ENCODE peak calls at places on chromosomes 11 and 22, in four cellular contexts. N, Y, R and G are unnamed samples. For H3K4me1, the result is how much of the 10 kb centered on the place peaks cover.

GRCh38 chr11:17877886-17878285 is 135.0 kb downstream of the SERGEF start:
- DNase-seq in N (no peak), Y (no peak), R (no peak), G (no peak)

GRCh38 chr11:117502285-117502856 is 174.7 kb downstream of the CEP164 start:
- DNase-seq in N (no peak), Y (no peak), R (no peak), G (no peak)

GRCh38 chr22:30038219-30038618 is 42.0 kb upstream of the HORMAD2 start:
- DNase-seq in N (peak), Y (peak), R (peak), G (no peak)

GRCh38 chr11:73414977-73415492 is 38.8 kb downstream of the RELT start:
- DNase-seq in N (no peak), Y (no peak), R (peak), G (no peak)

GRCh38 chr11:20161230-20161918 is 1.1 kb upstream of the DBX1 start:
- DNase-seq in N (peak), Y (no peak), R (peak), G (no peak)

GRCh38 chr22:29512031-29512430 is 32.0 kb downstream of the NEFH start:
- DNase-seq in N (no peak), Y (no peak), R (no peak), G (no peak)

GRCh38 chr11:69385466-69385820 is 91.5 kb downstream of the MYEOV start:
- DNase-seq in N (no peak), Y (no peak), R (no peak), G (no peak)

GRCh38 chr11:7098235-7098832 is 9.5 kb downstream of the RBMXL2 start:
- DNase-seq in N (peak), Y (no peak), R (peak), G (no peak)

GRCh38 chr11:73162196-73162740 is 20.1 kb upstream of the FCHSD2 start:
- DNase-seq in N (no peak), Y (no peak), R (no peak), G (no peak)

GRCh38 chr11:77442394-77443053 is 31.4 kb downstream of the PAK1 start:
- DNase-seq in N (no peak), Y (no peak), R (no peak), G (no peak)

GRCh38 chr11:13098067-13098466 is 89.0 kb downstream of the RASSF10 start:
- DNase-seq in N (no peak), Y (no peak), R (no peak), G (no peak)

GRCh38 chr22:19632671-19633148 is 81.6 kb upstream of the SEPTIN5 start:
- DNase-seq in N (no peak), Y (no peak), R (no peak), G (no peak)

GRCh38 chr11:45964911-45965389 is 42.5 kb downstream of the LARGE2 start:
- DNase-seq in N (peak), Y (peak), R (peak), G (peak)

GRCh38 chr11:71120346-71120963 is 131.9 kb downstream of the SHANK2 start:
- DNase-seq in N (peak), Y (peak), R (peak), G (peak)

GRCh38 chr11:117095301-117096139 is 2.7 kb downstream of the SIK3 start:
- DNase-seq in N (no peak), Y (no peak), R (peak), G (no peak)

GRCh38 chr22:37253164-37253660 is 9.1 kb upstream of the RAC2 start:
- DNase-seq in N (no peak), Y (no peak), R (peak), G (no peak)

GRCh38 chr11:71451596-71452353 is 1.2 kb upstream of the NADSYN1 start:
- DNase-seq in N (peak), Y (no peak), R (no peak), G (peak)

GRCh38 chr11:116482716-116483115 is 290.1 kb downstream of the BUD13 start:
- DNase-seq in N (peak), Y (no peak), R (no peak), G (no peak)

GRCh38 chr11:794766-795637 is 3.1 kb downstream of the SLC25A22 start:
- DNase-seq in N (no peak), Y (peak), R (no peak), G (peak)

GRCh38 chr11:128902515-128903066 is 11.4 kb downstream of the KCNJ5 start:
- DNase-seq in N (no peak), Y (no peak), R (no peak), G (no peak)

GRCh38 chr11:70799386-70799785 is 401.1 kb downstream of the CTTN start:
- DNase-seq in N (no peak), Y (no peak), R (peak), G (no peak)

GRCh38 chr11:100629671-100630070 is 57.4 kb upstream of the ARHGAP42 start:
- DNase-seq in N (no peak), Y (no peak), R (no peak), G (no peak)

GRCh38 chr11:60265373-60266214 is 14.9 kb upstream of the MS4A4A start:
- DNase-seq in N (peak), Y (no peak), R (peak), G (peak)

GRCh38 chr11:57539342-57539741 is 1.9 kb downstream of the SMTNL1 start:
- DNase-seq in N (no peak), Y (no peak), R (no peak), G (no peak)

GRCh38 chr11:96019810-96020747 is 96.2 kb upstream of the MTMR2 start:
- DNase-seq in N (no peak), Y (no peak), R (no peak), G (no peak)

GRCh38 chr11:71147331-71147730 is 105.0 kb downstream of the SHANK2 start:
- DNase-seq in N (no peak), Y (no peak), R (no peak), G (no peak)

GRCh38 chr11:110525883-110526282 is 96.1 kb downstream of the FDX1 start:
- DNase-seq in N (peak), Y (no peak), R (peak), G (no peak)

GRCh38 chr22:41687901-41688364 is 734 bp downstream of the SNU13 start:
- DNase-seq in N (peak), Y (peak), R (peak), G (no peak)

GRCh38 chr11:104120493-104121200 is 43.3 kb downstream of the PDGFD start:
- DNase-seq in N (peak), Y (no peak), R (no peak), G (no peak)

GRCh38 chr11:128910583-128910982 is 19.4 kb downstream of the KCNJ5 start:
- DNase-seq in N (no peak), Y (no peak), R (no peak), G (no peak)

GRCh38 chr22:40325315-40325714 is 21.0 kb upstream of the ADSL start:
- DNase-seq in N (no peak), Y (no peak), R (no peak), G (no peak)

GRCh38 chr11:38680746-38681145 is 2082.7 kb upstream of the RAG2 start:
- DNase-seq in N (no peak), Y (no peak), R (no peak), G (no peak)

GRCh38 chr22:37752189-37753061 is 55.3 kb upstream of the GCAT start:
- DNase-seq in N (peak), Y (peak), R (peak), G (peak)

GRCh38 chr22:17779286-17780115 is 5.2 kb upstream of the BID start:
- DNase-seq in N (no peak), Y (no peak), R (no peak), G (no peak)

DNA sequence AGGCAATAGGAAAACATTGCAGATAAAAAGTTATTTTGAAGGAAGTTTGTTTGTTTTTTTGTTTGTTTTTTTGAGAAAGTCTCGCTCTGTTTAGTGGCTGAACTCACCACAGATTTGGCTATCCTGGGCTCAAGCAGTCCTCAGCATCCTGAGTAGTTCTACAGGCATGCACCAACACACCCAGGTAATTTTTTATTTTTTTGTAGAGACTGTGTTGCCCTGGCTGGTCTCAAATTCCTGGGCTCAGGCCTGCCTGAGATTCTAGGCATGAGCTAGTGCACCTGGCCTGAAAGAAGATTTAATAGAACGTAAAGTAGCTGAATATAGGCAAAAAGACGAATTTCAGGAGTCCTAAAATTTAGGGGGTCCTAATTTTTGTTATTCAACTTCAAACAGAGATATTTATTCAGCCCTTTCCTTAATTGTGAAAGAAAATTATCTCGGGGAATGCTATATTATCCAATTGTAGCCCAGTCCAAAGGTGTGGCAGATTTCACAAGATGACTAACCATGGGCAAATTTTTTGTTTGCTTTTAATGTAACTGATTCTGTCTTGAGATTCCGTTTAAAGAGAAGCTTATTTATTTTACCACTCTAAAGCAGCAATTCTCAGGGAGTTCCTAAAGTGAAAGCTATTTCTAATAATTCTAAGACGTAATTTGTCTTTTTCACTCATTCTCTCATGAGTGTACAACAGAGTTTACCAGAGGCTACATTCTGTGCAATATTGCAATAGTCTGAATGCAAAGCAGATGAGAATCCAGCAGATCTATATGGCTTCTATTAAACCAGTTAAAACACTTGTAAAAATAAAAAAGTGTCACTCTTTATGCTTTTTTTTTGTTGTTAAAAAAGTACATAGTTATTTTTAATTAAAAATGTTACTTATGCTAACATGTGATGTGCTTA is 879 bp downstream of the IL18 start:
- DNase-seq in N (peak), Y (no peak), R (no peak), G (no peak)
- H3K4me3 ChIP-seq in N (no peak), Y (no peak), R (no peak), G (peak)

GRCh38 chr11:12088531-12088930 is 21.9 kb upstream of the MICAL2 start:
- DNase-seq in N (no peak), Y (no peak), R (no peak), G (no peak)

GRCh38 chr11:12087075-12087775 is 23.2 kb upstream of the MICAL2 start:
- DNase-seq in N (no peak), Y (no peak), R (peak), G (peak)

GRCh38 chr11:12089041-12089440 is 21.3 kb upstream of the MICAL2 start:
- DNase-seq in N (no peak), Y (no peak), R (no peak), G (no peak)

GRCh38 chr11:12089473-12089872 is 20.9 kb upstream of the MICAL2 start:
- DNase-seq in N (no peak), Y (no peak), R (no peak), G (no peak)

GRCh38 chr11:12088047-12088481 is 22.3 kb upstream of the MICAL2 start:
- DNase-seq in N (no peak), Y (no peak), R (peak), G (peak)
- H3K27ac ChIP-seq in N (peak), Y (no peak), R (no peak), G (peak)

GRCh38 chr11:64670975-64671374 is 52.0 kb downstream of the NRXN2 start:
- DNase-seq in N (no peak), Y (no peak), R (no peak), G (peak)

GRCh38 chr11:64674774-64675173 is 48.2 kb downstream of the NRXN2 start:
- DNase-seq in N (no peak), Y (no peak), R (no peak), G (no peak)

GRCh38 chr11:64672875-64673274 is 50.1 kb downstream of the NRXN2 start:
- DNase-seq in N (no peak), Y (no peak), R (no peak), G (no peak)

GRCh38 chr11:64675417-64676252 is 47.4 kb downstream of the NRXN2 start:
- DNase-seq in N (peak), Y (no peak), R (peak), G (peak)

DNA sequence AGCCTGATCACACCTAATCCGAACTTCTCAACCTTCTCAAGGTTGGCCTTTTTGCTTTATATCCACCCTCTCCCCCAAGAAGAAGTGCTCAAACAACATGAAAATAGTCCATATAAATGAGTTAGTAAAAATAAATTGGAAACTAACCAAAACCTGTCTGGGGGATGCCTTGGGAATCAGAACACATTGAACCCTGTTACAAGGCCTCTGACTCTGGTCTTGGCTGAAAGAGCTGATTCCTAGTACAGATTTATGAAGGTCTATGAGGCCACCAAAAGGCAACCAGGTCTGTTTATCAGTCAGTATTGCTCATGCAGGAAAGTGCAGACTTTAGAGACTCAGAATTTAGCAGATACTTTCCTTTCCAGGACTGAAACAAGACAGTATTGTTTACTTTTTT is 49.7 kb downstream of the NRXN2 start:
- DNase-seq in N (no peak), Y (no peak), R (no peak), G (no peak)
- H3K4me1 ChIP-seq in N (under half), Y (under half), R (under half), G (under half)

DNA sequence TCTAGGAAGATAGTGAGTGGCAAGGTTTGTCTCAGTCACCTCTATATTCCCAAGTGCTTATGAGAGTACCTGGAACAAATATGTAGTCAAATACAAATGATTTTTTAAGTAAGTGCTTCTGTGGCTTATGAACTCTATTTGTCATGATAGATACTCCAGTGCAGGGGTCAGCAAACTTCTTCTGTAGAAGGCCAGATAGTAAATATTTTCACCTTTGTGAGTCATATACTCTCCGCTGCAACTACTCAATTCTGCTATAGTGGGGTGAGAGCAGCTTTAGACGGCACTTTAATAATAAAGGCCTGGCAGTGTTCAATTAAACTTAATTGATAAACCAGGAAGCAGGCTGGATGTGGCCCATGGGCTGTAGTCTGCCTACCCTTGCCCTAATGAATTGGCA is 12.4 kb upstream of the CCDC34 start:
- DNase-seq in N (no peak), Y (no peak), R (no peak), G (no peak)
- H3K4me3 ChIP-seq in N (no peak), Y (no peak), R (no peak), G (no peak)

GRCh38 chr11:42766191-42766590 is 545.6 kb upstream of the API5 start:
- DNase-seq in N (no peak), Y (no peak), R (no peak), G (no peak)
- H3K27ac ChIP-seq in N (no peak), Y (no peak), R (no peak), G (no peak)

GRCh38 chr22:46011627-46012181 is 34.7 kb upstream of the WNT7B start:
- DNase-seq in N (no peak), Y (peak), R (no peak), G (no peak)
- H3K4me1 ChIP-seq in N (under half), Y (under half), R (under half), G (under half)

GRCh38 chr11:85809191-85809590 is 1.8 kb downstream of the SYTL2 start:
- DNase-seq in N (no peak), Y (no peak), R (no peak), G (no peak)
- H3K4me3 ChIP-seq in N (no peak), Y (no peak), R (no peak), G (peak)

GRCh38 chr11:64358907-64359711 is at the start of gene RPS6KA4:
- DNase-seq in N (peak), Y (peak), R (peak), G (peak)

GRCh38 chr11:64359712-64360402 is 895 bp downstream of the RPS6KA4 start:
- DNase-seq in N (peak), Y (peak), R (no peak), G (no peak)

GRCh38 chr11:64362339-64362738 is 3.4 kb downstream of the RPS6KA4 start:
- DNase-seq in N (no peak), Y (no peak), R (no peak), G (no peak)

GRCh38 chr11:64361659-64362058 is 2.7 kb downstream of the RPS6KA4 start:
- DNase-seq in N (no peak), Y (no peak), R (no peak), G (no peak)

GRCh38 chr11:64360403-64360980 is 1.5 kb downstream of the RPS6KA4 start:
- DNase-seq in N (peak), Y (no peak), R (no peak), G (no peak)
- H3K27ac ChIP-seq in N (no peak), Y (no peak), R (no peak), G (no peak)

DNA sequence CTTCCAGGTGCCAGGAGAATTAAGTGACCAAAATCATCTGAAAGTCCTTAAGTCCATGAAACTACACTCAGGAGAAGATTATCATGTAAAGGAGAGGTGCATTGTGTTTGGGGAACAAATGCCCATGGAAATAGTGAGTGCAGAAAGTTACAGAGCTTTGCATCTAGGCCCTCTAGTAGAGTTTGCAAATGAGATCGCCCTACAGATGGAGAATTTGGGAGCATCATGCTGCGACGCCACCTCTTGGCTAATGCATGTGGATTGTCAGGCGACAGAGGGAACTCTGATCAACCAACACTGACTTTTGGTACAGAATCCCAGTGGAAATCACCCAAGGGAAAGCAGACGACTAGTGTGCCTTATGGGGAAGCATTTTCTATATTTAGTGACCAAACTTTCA is 188.7 kb downstream of the BLID start:
- DNase-seq in N (no peak), Y (no peak), R (no peak), G (no peak)
- H3K4me1 ChIP-seq in N (under half), Y (under half), R (under half), G (under half)

DNA sequence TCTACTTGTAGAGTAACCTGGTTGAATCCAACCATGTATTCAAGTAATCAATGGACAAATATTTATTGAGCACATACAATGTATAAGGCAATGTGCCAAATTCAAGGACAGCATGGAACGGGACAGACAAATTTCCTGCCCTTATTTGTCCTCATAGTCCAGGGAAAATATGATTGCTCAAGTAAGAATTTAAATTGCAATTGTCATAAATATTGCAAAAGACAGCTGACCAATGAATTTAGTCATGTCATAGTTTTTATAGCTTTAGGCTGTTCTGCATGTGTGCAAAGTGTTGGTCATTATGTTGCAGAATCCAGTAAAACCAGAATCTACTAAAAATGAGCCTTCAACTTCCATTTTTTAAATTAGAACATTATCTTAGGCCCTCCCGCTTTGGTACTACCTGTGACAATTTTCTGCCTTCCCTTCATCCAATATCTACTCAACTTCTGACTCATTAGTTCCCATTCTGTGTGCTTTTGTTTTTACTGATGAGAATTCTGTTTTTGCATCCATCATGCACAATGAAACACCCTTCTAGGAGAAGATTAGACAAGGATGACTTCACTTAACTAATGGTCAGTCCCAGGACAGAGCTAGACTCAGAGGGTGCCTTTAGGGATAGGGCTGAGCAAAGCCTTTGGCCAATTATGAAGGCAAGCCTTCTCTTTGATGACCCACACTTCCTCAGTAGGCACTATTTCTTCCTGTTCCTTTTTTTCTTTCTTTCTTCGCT is 45.8 kb upstream of the FIBIN start:
- DNase-seq in N (no peak), Y (no peak), R (peak), G (no peak)
- H3K4me3 ChIP-seq in N (no peak), Y (no peak), R (no peak), G (no peak)